ENCODE peak calls at places on chromosome 19, in ten cellular contexts. L is activated CD4-positive, alpha-beta T cell treated with anti-CD3 and anti-CD28 coated beads for 4 hours; P is C1 segment of cervical spinal cord; K is left ventricle myocardium inferior; V is lower lobe of right lung; O is HS-5; T is endothelial cell; D is astrocyte of the spinal cord; Y is iPS-NIHi11; M is KBM-7. H is an unnamed sample.

GRCh38 chr19:45507864-45508680 is 793 bp downstream of the VASP start:
- DNase-seq in V (no peak), T (peak; percentile 70), K (no peak), P (no peak), O (no peak), D (no peak), Y (peak; percentile 63), L (peak; percentile 62), M (no peak), H (no peak)

GRCh38 chr19:30873691-30874090 is 475.5 kb downstream of the TSHZ3 start:
- DNase-seq in O (no peak), M (no peak), V (no peak), K (no peak), L (no peak), D (no peak), Y (no peak), P (no peak), T (no peak), H (no peak)

GRCh38 chr19:55319786-55320185 is 5.4 kb downstream of the TMEM150B start:
- DNase-seq in P (no peak), T (peak; percentile 74), O (no peak), L (no peak), K (peak; percentile 38), D (peak; percentile 30), M (no peak), V (no peak), Y (peak; percentile 94), H (no peak)

GRCh38 chr19:3785938-3786824 is at the start of gene MATK:
- DNase-seq in Y (peak; percentile 85), L (peak; percentile 45), P (no peak), D (no peak), T (no peak), V (no peak), K (no peak), O (no peak), M (peak; percentile 74), H (no peak)

GRCh38 chr19:4033028-4033956 is 25.8 kb downstream of the PIAS4 start:
- DNase-seq in Y (no peak), K (no peak), L (no peak), M (no peak), O (no peak), D (no peak), V (no peak), T (no peak), P (no peak), H (no peak)

GRCh38 chr19:34253711-34254551 is 423 bp upstream of the GARRE1 start:
- DNase-seq in O (no peak), T (peak; percentile 88), D (peak; percentile 66), Y (no peak), K (peak; percentile 88), L (no peak), P (peak; percentile 83), V (peak; percentile 91), M (peak; percentile 56), H (peak; percentile 79)

GRCh38 chr19:10520652-10521318 is 3.5 kb upstream of the S1PR5 start:
- DNase-seq in P (no peak), V (no peak), T (no peak), K (no peak), L (no peak), M (no peak), D (no peak), Y (no peak), O (no peak), H (no peak)

GRCh38 chr19:2500861-2501260 is 24.9 kb downstream of the GADD45B start:
- DNase-seq in D (no peak), Y (no peak), V (no peak), T (no peak), O (no peak), L (no peak), K (no peak), P (no peak), M (no peak), H (no peak)

GRCh38 chr19:13764101-13764807 is at the start of gene MRI1:
- DNase-seq in L (peak; percentile 60), D (peak; percentile 63), T (peak; percentile 69), P (peak; percentile 50), V (peak; percentile 86), Y (peak; percentile 91), K (peak; percentile 84), M (peak; percentile 84), O (no peak), H (peak; percentile 80)

GRCh38 chr19:39814595-39814994 is 19.4 kb downstream of the DYRK1B start:
- DNase-seq in O (no peak), M (no peak), K (no peak), V (no peak), P (no peak), L (no peak), Y (no peak), D (no peak), T (no peak), H (no peak)

GRCh38 chr19:32642771-32643170 is 32.2 kb downstream of the ANKRD27 start:
- DNase-seq in M (no peak), V (no peak), D (no peak), Y (no peak), L (peak; percentile 59), O (no peak), T (no peak), K (no peak), P (no peak), H (no peak)

GRCh38 chr19:49983645-49984229 is 22.8 kb upstream of the SIGLEC11 start:
- DNase-seq in Y (peak; percentile 72), L (peak; percentile 75), P (peak; percentile 9), K (peak; percentile 32), M (peak; percentile 78), D (no peak), V (peak; percentile 69), O (no peak), T (peak; percentile 50), H (peak; percentile 65)

GRCh38 chr19:17497149-17497798 is 14.2 kb upstream of the PGLS start:
- DNase-seq in O (no peak), K (no peak), P (no peak), Y (no peak), T (no peak), L (no peak), M (no peak), V (no peak), D (no peak), H (no peak)

GRCh38 chr19:41799444-41800000 is 3.1 kb downstream of the CEACAM3 start:
- DNase-seq in V (no peak), M (no peak), P (no peak), O (no peak), K (no peak), D (no peak), L (no peak), Y (no peak), T (no peak), H (no peak)

GRCh38 chr19:16585808-16586476 is 13.7 kb upstream of the SLC35E1 start:
- DNase-seq in V (no peak), K (no peak), T (no peak), L (peak; percentile 16), P (no peak), Y (no peak), D (no peak), O (no peak), M (no peak), H (no peak)

GRCh38 chr19:49512970-49513745 is 697 bp downstream of the FCGRT start:
- DNase-seq in K (peak; percentile 70), M (no peak), O (no peak), V (peak; percentile 77), P (peak; percentile 55), Y (peak; percentile 81), L (no peak), T (peak; percentile 51), D (no peak), H (no peak)

GRCh38 chr19:51688665-51689571 is 4.2 kb upstream of the SPACA6 start:
- DNase-seq in T (peak; percentile 79), L (peak; percentile 20), D (peak; percentile 98), M (peak; percentile 73), O (peak; percentile 76), P (peak; percentile 95), K (peak; percentile 92), Y (peak; percentile 77), V (peak; percentile 88), H (peak; percentile 88)

GRCh38 chr19:38842439-38843174 is 7.2 kb downstream of the HNRNPL start:
- DNase-seq in O (no peak), P (no peak), M (no peak), V (no peak), D (no peak), Y (no peak), L (peak; percentile 57), T (no peak), K (no peak), H (no peak)

GRCh38 chr19:58038688-58039204 is 4.9 kb downstream of the ZSCAN1 start:
- DNase-seq in V (no peak), P (no peak), T (no peak), M (no peak), K (no peak), O (no peak), Y (no peak), D (no peak), L (no peak), H (no peak)

H was measured in right atrium auricular region.